ENCODE peak calls at places on chromosome 16, in six cellular contexts. T is ovary, U is OCI-LY7, W is left ventricle myocardium inferior, O is esophagus squamous epithelium, S is H9. B is an unnamed sample. For H3K9me3, the result is how much of the 10 kb centered on the place peaks cover.

GRCh38 chr16:74563828-74564263 is 43.1 kb downstream of the GLG1 start:
- DNase-seq in T (no peak), U (no peak), W (no peak), O (no peak), S (no peak), B (no peak)

GRCh38 chr16:2512920-2513404 is 790 bp upstream of the ATP6V0C start:
- DNase-seq in T (peak), U (peak), W (no peak), O (no peak), S (peak), B (no peak)

GRCh38 chr16:11547517-11547916 is 39.2 kb downstream of the LITAF start:
- DNase-seq in T (no peak), U (no peak), W (no peak), O (no peak), S (no peak), B (no peak)

GRCh38 chr16:54628796-54629625 is 301.7 kb upstream of the IRX5 start:
- DNase-seq in T (no peak), U (no peak), W (no peak), O (no peak), S (no peak), B (no peak)

GRCh38 chr16:89473136-89473712 is 17.1 kb downstream of the ANKRD11 start:
- DNase-seq in T (no peak), U (no peak), W (no peak), O (no peak), S (no peak), B (no peak)

GRCh38 chr16:3113765-3114479 is 1.5 kb downstream of the ZNF205 start:
- DNase-seq in T (no peak), U (no peak), W (no peak), O (no peak), S (no peak), B (no peak)

GRCh38 chr16:52812945-52813556 is 239.6 kb downstream of the CHD9NB start:
- DNase-seq in T (no peak), U (no peak), W (no peak), O (no peak), S (no peak), B (no peak)

GRCh38 chr16:22206013-22206846 is at the start of gene EEF2K:
- DNase-seq in T (peak), U (peak), W (peak), O (peak), S (peak), B (peak)

GRCh38 chr16:80274576-80275191 is 266.1 kb upstream of the DYNLRB2 start:
- DNase-seq in T (no peak), U (no peak), W (no peak), O (no peak), S (no peak), B (no peak)

GRCh38 chr16:50744911-50745310 is 3.0 kb downstream of the CYLD start:
- DNase-seq in T (no peak), U (no peak), W (no peak), O (no peak), S (no peak), B (no peak)

GRCh38 chr16:69873783-69874182 is 77.4 kb upstream of the CLEC18A start:
- DNase-seq in T (no peak), U (no peak), W (no peak), O (no peak), S (no peak), B (no peak)

GRCh38 chr16:87790278-87791023 is 24.7 kb upstream of the KLHDC4 start:
- DNase-seq in T (peak), U (no peak), W (peak), O (no peak), S (no peak), B (no peak)

GRCh38 chr16:74480150-74481029 is 59.1 kb upstream of the CLEC18B start:
- DNase-seq in T (no peak), U (no peak), W (peak), O (no peak), S (no peak), B (peak)

GRCh38 chr16:89572042-89572441 is 3.5 kb upstream of the CPNE7 start:
- DNase-seq in T (no peak), U (no peak), W (no peak), O (no peak), S (no peak), B (no peak)

GRCh38 chr16:72561-73537 is at the start of gene RHBDF1:
- DNase-seq in T (peak), U (no peak), W (peak), O (no peak), S (peak), B (peak)

GRCh38 chr16:71924710-71925109 is 29.4 kb downstream of the IST1 start:
- DNase-seq in T (no peak), U (no peak), W (no peak), O (no peak), S (no peak), B (no peak)

GRCh38 chr16:67431077-67431804 is at the start of gene HSD11B2:
- DNase-seq in T (peak), U (no peak), W (peak), O (no peak), S (peak), B (peak)

GRCh38 chr16:54932737-54933254 is 2.1 kb downstream of the IRX5 start:
- DNase-seq in T (no peak), U (no peak), W (no peak), O (no peak), S (peak), B (no peak)

GRCh38 chr16:57937861-57938260 is 33.1 kb downstream of the CNGB1 start:
- DNase-seq in T (no peak), U (no peak), W (no peak), O (no peak), S (no peak), B (no peak)

GRCh38 chr16:68319185-68319908 is 8.5 kb downstream of the PRMT7 start:
- DNase-seq in T (no peak), U (no peak), W (no peak), O (no peak), S (no peak), B (no peak)

GRCh38 chr16:77234611-77235010 is 35.4 kb downstream of the SYCE1L start:
- DNase-seq in T (no peak), U (no peak), W (no peak), O (no peak), S (peak), B (no peak)

GRCh38 chr16:65728172-65728571 is 606.3 kb upstream of the CDH11 start:
- DNase-seq in T (no peak), U (no peak), W (no peak), O (no peak), S (peak), B (no peak)

GRCh38 chr16:27781981-27782880 is 232.3 kb downstream of the KATNIP start:
- DNase-seq in T (no peak), U (no peak), W (no peak), O (no peak), S (no peak), B (no peak)

GRCh38 chr16:89365044-89365467 is 125.3 kb downstream of the ANKRD11 start:
- DNase-seq in T (no peak), U (no peak), W (no peak), O (no peak), S (no peak), B (no peak)

GRCh38 chr16:88759245-88759975 is 25.6 kb downstream of the PIEZO1 start:
- DNase-seq in T (peak), U (no peak), W (no peak), O (no peak), S (peak), B (peak)

GRCh38 chr16:88087517-88087877 is 136.3 kb downstream of the BANP start:
- DNase-seq in T (no peak), U (no peak), W (no peak), O (no peak), S (no peak), B (no peak)

GRCh38 chr16:12547608-12547922 is 256.1 kb downstream of the CPPED1 start:
- DNase-seq in T (no peak), U (no peak), W (no peak), O (no peak), S (no peak), B (no peak)

GRCh38 chr16:78503501-78504110 is 404.2 kb downstream of the WWOX start:
- DNase-seq in T (no peak), U (peak), W (no peak), O (no peak), S (no peak), B (peak)

GRCh38 chr16:4327782-4328579 is 12.1 kb downstream of the GLIS2 start:
- DNase-seq in T (peak), U (peak), W (peak), O (no peak), S (peak), B (peak)

GRCh38 chr16:2160915-2161551 is 5.5 kb downstream of the TRAF7 start:
- DNase-seq in T (no peak), U (no peak), W (peak), O (no peak), S (no peak), B (no peak)

GRCh38 chr16:55540221-55540620 is 26.3 kb upstream of the CAPNS2 start:
- DNase-seq in T (no peak), U (no peak), W (no peak), O (no peak), S (no peak), B (no peak)

GRCh38 chr16:65725156-65725845 is 603.4 kb upstream of the CDH11 start:
- DNase-seq in T (no peak), U (no peak), W (no peak), O (no peak), S (no peak), B (no peak)

GRCh38 chr16:11329891-11330290 is 15.4 kb upstream of the RMI2 start:
- DNase-seq in T (no peak), U (peak), W (no peak), O (no peak), S (no peak), B (no peak)

GRCh38 chr16:12573730-12574383 is 229.8 kb downstream of the CPPED1 start:
- DNase-seq in T (no peak), U (peak), W (peak), O (no peak), S (peak), B (peak)

GRCh38 chr16:19860146-19861030 is 24.3 kb downstream of the GPRC5B start:
- DNase-seq in T (no peak), U (no peak), W (no peak), O (no peak), S (peak), B (peak)

GRCh38 chr16:50856991-50857390 is 115.1 kb downstream of the CYLD start:
- DNase-seq in T (no peak), U (no peak), W (no peak), O (no peak), S (no peak), B (no peak)

GRCh38 chr16:27819356-27819755 is 244.2 kb downstream of the GSG1L start:
- DNase-seq in T (no peak), U (no peak), W (no peak), O (no peak), S (no peak), B (no peak)

GRCh38 chr16:77289331-77289809 is 90.2 kb downstream of the SYCE1L start:
- DNase-seq in T (no peak), U (no peak), W (no peak), O (no peak), S (no peak), B (no peak)

GRCh38 chr16:4303973-4304372 is 11.9 kb upstream of the GLIS2 start:
- DNase-seq in T (no peak), U (no peak), W (no peak), O (no peak), S (peak), B (no peak)

GRCh38 chr16:35687781-35688180 is 2228.4 kb downstream of the TP53TG3F start:
- DNase-seq in T (no peak), U (no peak), W (no peak), O (no peak), S (no peak), B (no peak)

GRCh38 chr16:35689764-35690163 is 2230.4 kb downstream of the TP53TG3F start:
- DNase-seq in T (no peak), U (no peak), W (no peak), O (no peak), S (no peak), B (no peak)

GRCh38 chr16:35692824-35693223 is 2233.4 kb downstream of the TP53TG3F start:
- DNase-seq in T (no peak), U (no peak), W (no peak), O (no peak), S (no peak), B (no peak)

GRCh38 chr16:35690413-35690812 is 2231.0 kb downstream of the TP53TG3F start:
- DNase-seq in T (no peak), U (no peak), W (no peak), O (no peak), S (no peak), B (no peak)

GRCh38 chr16:35691057-35691456 is 2231.6 kb downstream of the TP53TG3F start:
- DNase-seq in T (no peak), U (no peak), W (no peak), O (no peak), S (no peak), B (no peak)
- H3K9me3 ChIP-seq in T (under half), U (under half), W (half or more), O (under half), S (half or more), B (under half)

GRCh38 chr16:34078697-34079096 is 619.3 kb downstream of the TP53TG3F start:
- DNase-seq in T (no peak), U (no peak), W (no peak), O (no peak), S (no peak), B (no peak)
- H3K9me3 ChIP-seq in T (under half), U (half or more), W (half or more), O (under half), S (half or more), B (under half)

GRCh38 chr16:25121824-25122600 is 10.5 kb downstream of the LCMT1 start:
- DNase-seq in T (no peak), U (no peak), W (no peak), O (no peak), S (no peak), B (no peak)
- H3K9me3 ChIP-seq in T (under half), U (under half), W (under half), O (under half), S (under half), B (under half)

DNA sequence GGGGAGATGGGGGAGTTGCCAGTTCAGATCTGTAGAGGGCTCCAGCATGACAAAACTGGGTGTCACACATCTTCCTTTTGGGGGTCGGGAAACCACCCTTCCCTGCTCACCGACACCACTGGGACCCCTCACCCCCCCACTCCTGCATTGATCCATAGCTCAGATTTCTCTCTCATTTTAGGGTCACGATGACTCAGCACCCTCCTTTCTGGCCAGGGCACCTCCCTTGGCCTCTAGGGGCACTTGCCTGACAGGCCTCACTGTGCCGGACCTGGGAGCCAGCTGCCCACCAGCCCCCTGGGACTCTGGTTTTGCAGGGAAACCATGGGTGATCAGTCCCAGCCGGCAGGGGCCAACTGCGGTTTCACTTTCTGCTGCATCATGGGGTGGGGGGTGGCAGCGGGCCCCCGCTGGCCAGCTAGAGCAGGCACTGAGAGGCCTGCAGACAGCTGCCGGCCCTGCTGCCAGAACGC is 239.4 kb downstream of the MRTFB start:
- DNase-seq in T (no peak), U (peak), W (no peak), O (no peak), S (peak), B (no peak)
- H3K9me3 ChIP-seq in T (under half), U (under half), W (under half), O (under half), S (under half), B (under half)

B was measured in prostate gland.